ENCODE peak calls at places on chromosomes 11 and 22, in four cellular contexts. G is fibroblast of lung, V is left lung, O is psoas muscle. C is an unnamed sample.

GRCh38 chr11:43959321-43959995 is 17.0 kb downstream of the C11orf96 start:
- DNase-seq in G (peak; percentile 45), O (no peak), V (no peak), C (no peak)

GRCh38 chr11:77522215-77522614 is 48.3 kb upstream of the PAK1 start:
- DNase-seq in G (peak; percentile 94), V (no peak), O (no peak), C (no peak)

GRCh38 chr22:19181786-19182471 is 3.4 kb upstream of the SLC25A1 start:
- DNase-seq in O (no peak), G (no peak), V (no peak), C (no peak)

GRCh38 chr11:59172345-59173079 is 580 bp downstream of the DTX4 start:
- DNase-seq in O (no peak), G (no peak), V (peak; percentile 87), C (no peak)

GRCh38 chr11:8671242-8671641 is 11.2 kb downstream of the TRIM66 start:
- DNase-seq in O (peak; percentile 55), G (peak; percentile 96), V (no peak), C (peak; percentile 89)

GRCh38 chr11:12404461-12404860 is 27.1 kb downstream of the PARVA start:
- DNase-seq in V (no peak), G (no peak), O (no peak), C (no peak)

GRCh38 chr11:61041755-61042518 is 60.4 kb upstream of the CD5 start:
- DNase-seq in V (no peak), O (no peak), G (peak; percentile 17), C (no peak)

GRCh38 chr11:34308049-34308692 is 49.6 kb downstream of the ABTB2 start:
- DNase-seq in V (no peak), O (no peak), G (no peak), C (no peak)

GRCh38 chr11:46977038-46977818 is 40.7 kb downstream of the CSTPP1 start:
- DNase-seq in V (no peak), G (peak; percentile 17), O (no peak), C (no peak)

GRCh38 chr11:130473056-130473794 is 24.8 kb downstream of the ADAMTS15 start:
- DNase-seq in O (no peak), V (no peak), G (no peak), C (no peak)

GRCh38 chr11:8267831-8268529 is 4.3 kb upstream of the LMO1 start:
- DNase-seq in O (no peak), G (peak; percentile 7), V (peak; percentile 78), C (no peak)

GRCh38 chr11:2445107-2445947 is 519 bp downstream of the KCNQ1 start:
- DNase-seq in O (peak; percentile 46), G (no peak), V (peak; percentile 84), C (no peak)

GRCh38 chr11:11786234-11786633 is 55.5 kb upstream of the USP47 start:
- DNase-seq in G (no peak), O (no peak), V (no peak), C (no peak)

GRCh38 chr11:117814766-117815261 is 9.7 kb downstream of the FXYD2 start:
- DNase-seq in V (peak; percentile 82), G (peak; percentile 48), O (peak; percentile 82), C (no peak)

GRCh38 chr11:116217006-116217405 is 555.8 kb downstream of the BUD13 start:
- DNase-seq in O (no peak), V (no peak), G (peak; percentile 27), C (no peak)

GRCh38 chr11:107819361-107820014 is 39.1 kb downstream of the SLC35F2 start:
- DNase-seq in G (peak; percentile 68), V (no peak), O (no peak), C (no peak)

GRCh38 chr22:48574776-48575566 is 1252.7 kb downstream of the BRD1 start:
- DNase-seq in V (peak; percentile 83), O (peak; percentile 51), G (peak; percentile 54), C (no peak)

GRCh38 chr11:119205080-119205479 is 1.1 kb upstream of the CBL start:
- DNase-seq in O (no peak), V (no peak), G (no peak), C (no peak)

GRCh38 chr11:122697636-122698167 is 42.2 kb downstream of the UBASH3B start:
- DNase-seq in V (no peak), O (no peak), G (peak; percentile 65), C (peak; percentile 30)

GRCh38 chr11:113778111-113778910 is 1.3 kb upstream of the CLDN25 start:
- DNase-seq in V (no peak), O (peak; percentile 76), G (peak; percentile 56), C (no peak)

GRCh38 chr11:45563801-45564200 is 101.6 kb downstream of the CHST1 start:
- DNase-seq in O (no peak), G (no peak), V (no peak), C (no peak)

GRCh38 chr11:5626191-5626590 is 1.4 kb downstream of the TRIM34 start:
- DNase-seq in G (no peak), V (no peak), O (no peak), C (no peak)

GRCh38 chr22:28855355-28856094 is 27.8 kb upstream of the ZNRF3 start:
- DNase-seq in G (peak; percentile 55), V (no peak), O (no peak), C (peak; percentile 34)

GRCh38 chr22:23984430-23984829 is 4.5 kb downstream of the GSTT2 start:
- DNase-seq in G (no peak), O (peak; percentile 42), V (no peak), C (no peak)

GRCh38 chr11:66126808-66127555 is 56.9 kb downstream of the PACS1 start:
- DNase-seq in G (peak; percentile 89), V (no peak), O (peak; percentile 60), C (peak; percentile 66)

GRCh38 chr22:41401781-41402648 is 20.3 kb downstream of the TEF start:
- DNase-seq in V (peak; percentile 82), O (peak; percentile 82), G (peak; percentile 35), C (peak; percentile 41)

GRCh38 chr22:19825016-19825339 is 29.7 kb downstream of the GNB1L start:
- DNase-seq in V (no peak), G (no peak), O (no peak), C (no peak)

GRCh38 chr22:39991164-39991860 is 3.4 kb upstream of the FAM83F start:
- DNase-seq in V (no peak), G (no peak), O (no peak), C (no peak)

GRCh38 chr11:75325713-75326438 is 25.6 kb downstream of the ARRB1 start:
- DNase-seq in V (no peak), O (peak; percentile 87), G (peak; percentile 97), C (peak; percentile 87)

GRCh38 chr22:26737262-26737661 is 79.9 kb downstream of the MIAT start:
- DNase-seq in V (no peak), O (no peak), G (no peak), C (no peak)

GRCh38 chr11:107706531-107706930 is 5.3 kb downstream of the SLN start:
- DNase-seq in G (peak; percentile 59), V (no peak), O (no peak), C (no peak)

GRCh38 chr11:12430351-12430750 is 53.0 kb downstream of the PARVA start:
- DNase-seq in O (no peak), V (no peak), G (peak; percentile 80), C (peak; percentile 55)

GRCh38 chr11:126403039-126403438 is 47.6 kb downstream of the ST3GAL4 start:
- DNase-seq in G (no peak), V (no peak), O (no peak), C (no peak)

GRCh38 chr11:106202935-106203620 is 125.6 kb downstream of the AASDHPPT start:
- DNase-seq in O (no peak), G (peak; percentile 76), V (no peak), C (no peak)

GRCh38 chr11:44834846-44835245 is 108.1 kb downstream of the TSPAN18 start:
- DNase-seq in V (no peak), G (no peak), O (no peak), C (no peak)

GRCh38 chr11:89347071-89347470 is 144.1 kb downstream of the NOX4 start:
- DNase-seq in O (no peak), V (no peak), G (peak; percentile 91), C (no peak)

GRCh38 chr11:73193251-73194033 is 24.6 kb upstream of the P2RY2 start:
- DNase-seq in V (no peak), G (no peak), O (peak; percentile 39), C (no peak)
- H3K4me3 ChIP-seq in V (no peak overlapping the region), G (no peak overlapping the region), O (no peak overlapping the region), C (no peak overlapping the region)

GRCh38 chr22:46044718-46045458 is 67.9 kb upstream of the WNT7B start:
- DNase-seq in O (no peak), G (peak; percentile 21), V (peak; percentile 91), C (no peak)

GRCh38 chr22:46047226-46047625 is 70.3 kb upstream of the WNT7B start:
- DNase-seq in V (peak; percentile 45), G (no peak), O (peak; percentile 14), C (no peak)

GRCh38 chr22:46046299-46046685 is 69.3 kb upstream of the WNT7B start:
- DNase-seq in V (peak; percentile 20), O (no peak), G (no peak), C (no peak)

GRCh38 chr22:46043816-46044717 is 67.1 kb upstream of the WNT7B start:
- DNase-seq in O (peak; percentile 79), G (peak; percentile 35), V (no peak), C (no peak)

DNA sequence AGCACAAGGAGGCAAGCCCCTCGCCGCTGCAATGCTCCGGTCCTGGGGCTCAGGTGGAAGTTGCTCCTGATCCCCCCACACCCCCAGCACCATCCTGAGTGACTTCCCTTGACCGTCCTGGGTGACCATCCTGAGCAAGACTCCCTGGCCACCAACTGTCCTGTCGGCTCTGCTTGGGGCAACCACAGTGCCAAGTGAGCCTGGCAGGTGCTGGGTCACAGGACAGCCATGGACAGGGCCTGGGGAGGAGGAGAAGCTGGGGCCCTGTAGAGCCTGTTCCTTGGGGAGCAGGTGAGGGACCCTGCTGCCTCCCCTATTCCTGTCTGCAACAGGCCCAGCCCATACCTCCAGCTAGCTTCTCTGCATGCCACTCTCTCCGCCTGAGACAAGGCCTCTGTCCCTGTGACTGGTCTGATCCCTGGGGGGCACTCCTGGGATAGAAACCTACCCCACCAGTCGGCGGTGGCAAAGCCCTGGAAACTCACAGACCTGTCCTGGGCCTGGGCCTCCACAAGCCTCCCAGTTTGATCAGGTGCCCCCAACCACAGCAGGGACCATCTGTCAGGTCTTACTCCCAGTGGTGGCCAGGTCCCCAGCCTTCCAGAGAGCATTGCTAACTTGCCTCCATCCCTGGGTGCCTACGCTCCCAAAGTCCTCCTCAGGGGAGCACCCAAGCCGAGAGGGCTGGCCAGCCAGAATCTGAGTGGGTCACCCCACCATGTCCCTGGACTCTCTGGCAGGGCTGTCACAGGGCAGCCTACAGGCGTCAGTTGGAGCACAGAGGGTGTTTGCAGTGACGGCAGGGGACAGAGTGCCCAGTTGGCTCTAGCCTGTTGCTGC is 68.7 kb upstream of the WNT7B start:
- DNase-seq in V (peak; percentile 77), G (no peak), O (peak; percentile 75), C (no peak)
- H3K4me3 ChIP-seq in V (peak overlapping the region; percentile 51), G (peak overlapping the region; percentile 60), O (peak overlapping the region; percentile 82), C (peak overlapping the region; percentile 47)

GRCh38 chr22:46365166-46365624 is 29.7 kb downstream of the TRMU start:
- DNase-seq in V (peak; percentile 71), G (no peak), O (peak; percentile 50), C (no peak)

GRCh38 chr22:46366327-46366731 is 30.8 kb downstream of the TRMU start:
- DNase-seq in V (peak; percentile 71), O (peak; percentile 45), G (no peak), C (no peak)

GRCh38 chr22:46363611-46364321 is 28.3 kb downstream of the TRMU start:
- DNase-seq in G (no peak), O (no peak), V (no peak), C (no peak)

GRCh38 chr22:46362934-46363515 is 27.5 kb downstream of the TRMU start:
- DNase-seq in O (peak; percentile 42), G (no peak), V (peak; percentile 45), C (no peak)

GRCh38 chr22:46364341-46365165 is 29.0 kb downstream of the TRMU start:
- DNase-seq in O (peak; percentile 46), G (no peak), V (peak; percentile 70), C (no peak)
- H3K4me3 ChIP-seq in O (no peak overlapping the region), G (no peak overlapping the region), V (no peak overlapping the region), C (no peak overlapping the region)

GRCh38 chr11:102328748-102329147 is 11.5 kb downstream of the BIRC3 start:
- DNase-seq in O (no peak), G (no peak), V (no peak), C (no peak)
- H3K4me3 ChIP-seq in O (no peak overlapping the region), G (no peak overlapping the region), V (no peak overlapping the region), C (no peak overlapping the region)

C was measured in skeletal muscle cell.